ENCODE peak calls at places on chromosomes 3 and 15, in eight cellular contexts. J is thoracic aorta; X is heart right ventricle; O is endothelial cell of umbilical vein; D is CD4-positive, alpha-beta T cell; U is ovary; L is spleen; H is pancreas. I is an unnamed sample.

GRCh38 chr3:102979682-102980378 is 545.0 kb downstream of the ZPLD1 start:
- DNase-seq in J (peak), X (peak), H (peak), D (no peak), L (no peak), O (peak), U (peak), I (peak)

GRCh38 chr3:131349946-131350347 is 31.6 kb upstream of the NUDT16 start:
- DNase-seq in O (no peak), L (no peak), J (no peak), X (peak), U (peak), D (no peak), H (no peak), I (peak)

GRCh38 chr15:78671626-78672211 is 30.7 kb upstream of the CHRNB4 start:
- DNase-seq in L (peak), O (no peak), J (no peak), X (no peak), U (no peak), H (no peak), D (no peak), I (no peak)

GRCh38 chr15:34583399-34584320 is at the start of gene GOLGA8B:
- DNase-seq in J (no peak), H (peak), D (peak), U (peak), X (peak), O (peak), L (peak), I (peak)

GRCh38 chr15:79051941-79052731 is 38.4 kb downstream of the RASGRF1 start:
- DNase-seq in H (no peak), J (no peak), X (no peak), L (peak), D (no peak), U (no peak), O (no peak), I (no peak)

GRCh38 chr3:127865941-127866340 is 43.6 kb upstream of the MGLL start:
- DNase-seq in U (no peak), J (no peak), O (no peak), L (no peak), H (no peak), D (no peak), X (no peak), I (no peak)

GRCh38 chr15:42994546-42994945 is 74.0 kb upstream of the TTBK2 start:
- DNase-seq in U (no peak), O (no peak), L (no peak), H (no peak), X (no peak), D (no peak), J (no peak), I (no peak)

GRCh38 chr3:112752092-112752512 is 94.6 kb downstream of the CD200R1L start:
- DNase-seq in J (no peak), D (no peak), H (no peak), U (no peak), X (no peak), O (no peak), L (no peak), I (no peak)

GRCh38 chr3:141360888-141361598 is 7.3 kb upstream of the ZBTB38 start:
- DNase-seq in D (no peak), U (peak), L (no peak), O (peak), H (peak), X (peak), J (no peak), I (no peak)

GRCh38 chr3:175914785-175915184 is 1055.7 kb downstream of the NAALADL2 start:
- DNase-seq in D (no peak), J (no peak), X (no peak), L (no peak), H (no peak), O (no peak), U (no peak), I (no peak)

GRCh38 chr3:133763797-133764734 is 17.9 kb downstream of the TF start:
- DNase-seq in U (no peak), X (peak), J (no peak), L (no peak), D (no peak), H (no peak), O (no peak), I (peak)

GRCh38 chr3:5054098-5054497 is 68.0 kb upstream of the ARL8B start:
- DNase-seq in L (no peak), U (no peak), H (no peak), O (no peak), D (no peak), X (no peak), J (no peak), I (no peak)

GRCh38 chr3:142997330-142997729 is 4.0 kb upstream of the U2SURP start:
- DNase-seq in X (no peak), L (no peak), D (no peak), H (no peak), U (no peak), O (no peak), J (no peak), I (no peak)

GRCh38 chr3:45211466-45212094 is 14.5 kb downstream of the TMEM158 start:
- DNase-seq in J (no peak), H (no peak), L (no peak), O (no peak), D (no peak), X (no peak), U (no peak), I (no peak)

GRCh38 chr15:90519688-90520087 is 10.0 kb upstream of the CRTC3 start:
- DNase-seq in L (no peak), H (no peak), U (no peak), D (no peak), J (no peak), O (peak), X (no peak), I (no peak)

GRCh38 chr3:17091895-17092294 is 207.1 kb downstream of the PLCL2 start:
- DNase-seq in X (no peak), L (no peak), H (no peak), D (no peak), J (no peak), O (no peak), U (no peak), I (no peak)

GRCh38 chr15:66603301-66604179 is 37.7 kb upstream of the LCTL start:
- DNase-seq in L (peak), D (peak), X (peak), O (peak), J (peak), H (peak), U (peak), I (peak)

GRCh38 chr3:29577250-29577649 is 296.4 kb downstream of the RBMS3 start:
- DNase-seq in U (no peak), H (no peak), J (no peak), X (peak), L (peak), O (no peak), D (no peak), I (peak)

GRCh38 chr3:53056442-53056841 is 10.6 kb upstream of the SFMBT1 start:
- DNase-seq in D (no peak), O (no peak), H (no peak), L (no peak), X (no peak), J (no peak), U (no peak), I (no peak)

GRCh38 chr15:65470866-65471265 is 46.6 kb downstream of the DPP8 start:
- DNase-seq in L (no peak), X (no peak), D (no peak), J (no peak), O (no peak), H (no peak), U (no peak), I (no peak)

GRCh38 chr3:47568901-47569300 is 9.8 kb downstream of the CSPG5 start:
- DNase-seq in X (no peak), U (no peak), J (no peak), L (no peak), O (no peak), D (no peak), H (no peak), I (no peak)
- H3K27ac ChIP-seq in X (no peak), U (no peak), J (no peak), L (no peak), O (no peak), D (no peak), H (no peak), I (no peak)

GRCh38 chr15:40937762-40938529 is 8.8 kb downstream of the DLL4 start:
- DNase-seq in J (no peak), O (no peak), U (no peak), H (no peak), L (no peak), D (no peak), X (no peak), I (peak)
- TF ChIP-seq CTCF in J (peak), O (peak), U (no peak), H (no peak), L (no peak), D (peak), X (no peak), I (peak)

DNA sequence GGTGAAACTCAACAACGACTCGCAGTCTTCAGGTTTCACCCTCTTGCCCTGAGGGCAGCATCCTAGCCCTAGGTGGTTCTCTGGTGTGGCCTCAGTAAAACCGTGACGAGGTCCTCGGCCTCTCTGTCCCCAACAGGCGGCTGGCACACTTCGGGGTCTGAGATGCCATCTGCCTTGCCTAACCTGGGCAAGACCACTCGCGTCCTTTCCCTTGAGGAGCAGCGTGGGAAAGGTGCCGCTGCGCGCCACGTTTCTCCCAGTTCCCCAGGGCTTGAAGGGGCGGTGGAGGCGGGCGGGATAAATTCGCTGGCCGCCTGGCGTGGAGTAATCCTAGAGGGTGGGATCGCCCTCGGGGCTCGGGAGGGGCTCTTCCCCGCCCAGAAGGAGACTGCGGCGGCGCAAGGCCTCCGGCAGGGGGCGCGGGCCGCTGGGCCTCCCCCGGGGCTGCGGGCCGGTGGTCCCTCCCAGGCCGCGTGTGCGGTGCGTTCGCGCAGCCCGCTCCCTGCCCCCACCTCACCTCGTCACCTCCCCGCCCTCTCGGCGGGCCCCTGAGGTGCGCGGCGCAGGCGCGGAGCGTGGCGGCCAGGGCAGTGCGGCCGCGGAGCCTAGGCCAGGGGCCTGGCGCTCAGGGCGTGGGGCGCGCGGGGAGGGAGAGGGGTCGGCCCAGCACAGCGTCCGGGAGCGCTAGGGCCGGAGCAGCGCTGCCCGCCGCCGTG is at the start of gene ZNF639:
- DNase-seq in H (peak), U (peak), X (peak), O (peak), L (peak), J (peak), D (peak), I (peak)
- H3K27ac ChIP-seq in H (peak), U (peak), X (peak), O (peak), L (peak), J (peak), D (peak), I (peak)

DNA sequence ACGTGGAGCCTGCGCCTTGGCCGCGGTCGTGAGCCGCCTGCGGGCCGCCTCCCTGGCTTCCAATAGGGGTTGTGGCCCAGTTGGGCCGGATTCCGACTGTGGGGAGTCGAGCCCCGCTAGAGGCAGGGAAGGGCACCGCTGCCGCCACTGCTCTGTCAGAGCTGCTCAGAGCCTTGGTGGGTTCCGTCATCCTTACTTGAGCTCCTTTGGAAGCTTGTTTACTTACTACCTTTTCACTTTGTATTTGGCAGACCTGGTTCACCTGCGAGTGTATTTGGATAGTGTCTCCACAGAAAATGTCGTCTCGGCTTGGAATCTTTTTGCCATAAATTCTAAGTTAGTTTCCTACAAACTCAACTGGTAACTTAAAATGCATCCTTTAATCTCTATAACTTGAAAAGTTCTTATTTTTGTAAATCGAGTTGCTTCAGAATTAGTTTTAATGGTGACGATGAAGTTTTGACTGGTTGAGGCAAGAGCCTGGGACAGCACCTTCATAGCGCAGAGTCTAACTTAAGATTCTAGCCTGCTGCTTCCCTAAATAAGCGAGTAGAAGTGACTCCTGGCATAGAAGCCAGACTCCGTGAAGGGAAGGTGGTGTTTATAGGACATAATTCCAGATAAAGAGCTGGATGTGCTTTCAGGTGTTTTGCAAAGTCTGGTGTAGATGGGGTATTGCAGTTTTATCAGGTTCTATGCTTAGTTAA is 800 bp downstream of the DAG1 start:
- DNase-seq in H (no peak), O (no peak), X (no peak), U (no peak), L (no peak), D (no peak), J (no peak), I (no peak)
- TF ChIP-seq CTCF in H (no peak), O (no peak), X (no peak), U (no peak), L (no peak), D (no peak), J (no peak), I (no peak)

GRCh38 chr15:69539316-69539715 is 86.7 kb downstream of the RPLP1 start:
- DNase-seq in H (no peak), L (no peak), U (no peak), O (no peak), D (no peak), X (no peak), J (no peak), I (no peak)

GRCh38 chr15:69542028-69542427 is 89.4 kb downstream of the RPLP1 start:
- DNase-seq in X (no peak), J (no peak), O (no peak), U (no peak), L (no peak), H (no peak), D (no peak), I (no peak)

GRCh38 chr15:69537888-69538287 is 85.3 kb downstream of the RPLP1 start:
- DNase-seq in J (no peak), D (no peak), H (no peak), O (no peak), L (no peak), U (no peak), X (no peak), I (no peak)

GRCh38 chr15:69538381-69538780 is 85.8 kb downstream of the RPLP1 start:
- DNase-seq in J (no peak), H (no peak), X (no peak), O (no peak), D (no peak), U (no peak), L (no peak), I (no peak)

GRCh38 chr15:69540622-69541021 is 88.0 kb downstream of the RPLP1 start:
- DNase-seq in J (no peak), X (no peak), L (no peak), H (no peak), D (no peak), U (no peak), O (no peak), I (no peak)
- H3K27ac ChIP-seq in J (no peak), X (no peak), L (no peak), H (no peak), D (no peak), U (no peak), O (no peak), I (no peak)

DNA sequence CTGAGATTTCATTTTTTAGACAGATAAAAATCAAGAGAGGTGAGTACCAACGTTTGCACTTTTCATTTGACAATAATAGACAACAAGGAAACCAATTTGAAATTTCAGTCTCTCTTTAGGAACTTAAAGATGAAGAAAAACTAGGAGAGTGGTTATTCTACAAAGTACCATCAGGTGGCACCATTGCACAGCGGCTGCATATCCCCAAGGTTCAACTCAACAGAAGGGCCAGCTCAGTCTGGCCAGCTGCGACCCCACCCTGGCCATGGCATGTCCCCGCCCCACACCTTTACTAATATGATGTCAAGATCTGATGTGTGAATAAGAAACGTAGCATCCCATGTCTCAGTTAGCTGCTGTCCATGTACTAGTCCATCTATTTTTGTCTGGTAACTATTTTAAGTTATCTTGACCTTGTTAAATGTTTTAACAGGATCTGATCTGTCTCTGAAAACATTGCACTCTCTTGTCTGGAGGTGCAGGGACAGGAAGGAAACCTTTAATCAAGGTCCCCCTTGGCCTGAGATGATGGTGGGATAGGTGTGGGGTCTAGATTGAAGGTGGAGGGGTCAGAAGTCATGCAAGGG is 35.5 kb upstream of the CGNL1 start:
- DNase-seq in J (no peak), O (peak), H (peak), U (peak), L (no peak), D (no peak), X (peak), I (peak)
- TF ChIP-seq CTCF in J (peak), O (peak), H (peak), U (peak), L (peak), D (peak), X (peak), I (peak)

GRCh38 chr3:177574232-177574856 is 377.1 kb upstream of the TBL1XR1 start:
- DNase-seq in H (peak), D (no peak), L (no peak), X (peak), O (no peak), U (no peak), J (no peak), I (peak)
- H3K27ac ChIP-seq in H (no peak), D (no peak), L (no peak), X (no peak), O (no peak), U (no peak), J (no peak), I (no peak)

GRCh38 chr3:153927107-153927506 is 194.1 kb upstream of the ARHGEF26 start:
- DNase-seq in U (no peak), D (no peak), H (no peak), O (peak), X (no peak), L (no peak), J (no peak), I (no peak)
- TF ChIP-seq CTCF in U (no peak), D (no peak), H (no peak), O (no peak), X (no peak), L (no peak), J (no peak), I (peak)

DNA sequence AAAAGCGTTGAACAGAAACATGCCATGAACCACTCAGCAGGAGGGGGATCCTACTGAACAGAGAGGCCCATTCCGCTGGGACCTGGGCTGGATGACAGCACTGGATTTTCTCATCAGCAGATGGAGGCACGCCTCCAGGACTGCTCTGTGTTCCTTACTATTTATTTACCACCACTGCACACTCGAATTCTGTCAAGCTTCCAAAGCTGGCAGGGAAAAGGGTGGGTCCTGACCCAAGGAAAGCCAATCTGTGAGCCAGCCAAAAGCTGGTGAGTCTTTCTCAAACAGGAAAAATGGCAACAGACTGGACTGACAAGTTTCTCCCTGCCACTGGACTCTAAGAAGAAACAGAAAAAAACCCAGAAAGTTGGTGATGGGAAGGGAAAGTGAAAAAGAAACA is 37.8 kb downstream of the CD47 start:
- DNase-seq in J (no peak), L (no peak), X (no peak), D (no peak), H (no peak), O (no peak), U (no peak), I (no peak)
- H3K27ac ChIP-seq in J (no peak), L (no peak), X (no peak), D (no peak), H (no peak), O (no peak), U (no peak), I (no peak)

GRCh38 chr3:163056874-163057497 is 1560.4 kb downstream of the OTOL1 start:
- DNase-seq in L (no peak), X (no peak), U (peak), J (no peak), O (no peak), D (no peak), H (no peak), I (no peak)
- TF ChIP-seq CTCF in L (no peak), X (no peak), U (no peak), J (peak), O (peak), D (no peak), H (peak), I (peak)

I was measured in heart left ventricle.